ENCODE peak calls at places on chromosomes 11 and 22, in eight cellular contexts. H is heart right ventricle; N is fibroblast of lung; A is WERI-Rb-1; X is heart left ventricle; B is coronary artery; R is CD8-positive, alpha-beta T cell; G is PC-9. F is an unnamed sample.

GRCh38 chr11:134663506-134664313 is 251.7 kb upstream of the B3GAT1 start:
- DNase-seq in H (peak; percentile 2), N (no peak), A (no peak), X (no peak), B (peak; percentile 59), R (no peak), G (no peak), F (no peak)

GRCh38 chr11:69799582-69799981 is 19.6 kb downstream of the FGF3 start:
- DNase-seq in H (no peak), N (peak; percentile 22), A (peak; percentile 43), X (no peak), B (no peak), R (no peak), G (peak; percentile 30), F (no peak)

GRCh38 chr11:63535734-63536133 is 874 bp upstream of the PLAAT4 start:
- DNase-seq in H (no peak), N (no peak), A (no peak), X (no peak), B (no peak), R (no peak), G (no peak), F (no peak)

GRCh38 chr11:129853508-129854228 is 38.0 kb downstream of the TMEM45B start:
- DNase-seq in H (peak; percentile 17), N (peak; percentile 56), A (no peak), X (no peak), B (no peak), R (peak; percentile 72), G (peak; percentile 88), F (peak; percentile 82)

GRCh38 chr11:67266424-67267187 is at the start of gene GRK2:
- DNase-seq in H (no peak), N (no peak), A (no peak), X (peak; percentile 66), B (peak; percentile 75), R (no peak), G (peak; percentile 40), F (no peak)

GRCh38 chr11:84501750-84502149 is 1125.4 kb downstream of the DLG2 start:
- DNase-seq in H (no peak), N (no peak), A (no peak), X (no peak), B (no peak), R (no peak), G (no peak), F (no peak)

GRCh38 chr11:109641549-109641948 is 219.6 kb downstream of the C11orf87 start:
- DNase-seq in H (peak; percentile 8), N (peak; percentile 1), A (no peak), X (no peak), B (no peak), R (no peak), G (peak; percentile 7), F (peak; percentile 3)

GRCh38 chr11:2304156-2305139 is 2.6 kb downstream of the TSPAN32 start:
- DNase-seq in H (no peak), N (no peak), A (peak; percentile 4), X (no peak), B (peak; percentile 73), R (no peak), G (no peak), F (no peak)

GRCh38 chr11:65290448-65291165 is 24.1 kb upstream of the CDC42EP2 start:
- DNase-seq in H (peak; percentile 95), N (peak; percentile 100), A (no peak), X (peak; percentile 96), B (peak; percentile 92), R (no peak), G (peak; percentile 32), F (no peak)

GRCh38 chr11:94585375-94585774 is 18.2 kb downstream of the PIWIL4 start:
- DNase-seq in H (no peak), N (no peak), A (no peak), X (no peak), B (no peak), R (no peak), G (no peak), F (no peak)

GRCh38 chr11:33778682-33779081 is 4.4 kb upstream of the FBXO3 start:
- DNase-seq in H (no peak), N (peak; percentile 80), A (peak; percentile 67), X (no peak), B (no peak), R (no peak), G (no peak), F (no peak)

GRCh38 chr11:131064373-131064991 is 148.2 kb upstream of the SNX19 start:
- DNase-seq in H (peak; percentile 31), N (peak; percentile 69), A (peak; percentile 77), X (peak; percentile 49), B (no peak), R (no peak), G (peak; percentile 39), F (no peak)

GRCh38 chr22:37488337-37489135 is 2.4 kb upstream of the MFNG start:
- DNase-seq in H (no peak), N (no peak), A (no peak), X (no peak), B (no peak), R (no peak), G (no peak), F (no peak)

GRCh38 chr11:100932474-100933100 is 197.0 kb downstream of the PGR start:
- DNase-seq in H (no peak), N (peak; percentile 62), A (no peak), X (no peak), B (no peak), R (no peak), G (no peak), F (no peak)

GRCh38 chr22:46287873-46288751 is 8.6 kb upstream of the GTSE1 start:
- DNase-seq in H (no peak), N (no peak), A (no peak), X (peak; percentile 63), B (no peak), R (peak; percentile 23), G (no peak), F (no peak)

GRCh38 chr11:106061936-106062591 is 15.1 kb downstream of the KBTBD3 start:
- DNase-seq in H (no peak), N (no peak), A (no peak), X (no peak), B (no peak), R (no peak), G (no peak), F (no peak)

GRCh38 chr11:102429691-102430090 is 22.9 kb downstream of the TMEM123 start:
- DNase-seq in H (no peak), N (no peak), A (no peak), X (no peak), B (no peak), R (no peak), G (no peak), F (no peak)

GRCh38 chr11:128523616-128524015 is 63.7 kb downstream of the ETS1 start:
- DNase-seq in H (no peak), N (peak; percentile 40), A (no peak), X (no peak), B (no peak), R (no peak), G (no peak), F (no peak)
- H3K27ac ChIP-seq in H (peak overlapping the region; percentile 99), N (peak overlapping the region; percentile 99), A (no peak overlapping the region), X (peak overlapping the region; percentile 97), B (peak overlapping the region; percentile 94), R (peak overlapping the region; percentile 91), G (peak overlapping the region; percentile 89), F (peak overlapping the region; percentile 99)

DNA sequence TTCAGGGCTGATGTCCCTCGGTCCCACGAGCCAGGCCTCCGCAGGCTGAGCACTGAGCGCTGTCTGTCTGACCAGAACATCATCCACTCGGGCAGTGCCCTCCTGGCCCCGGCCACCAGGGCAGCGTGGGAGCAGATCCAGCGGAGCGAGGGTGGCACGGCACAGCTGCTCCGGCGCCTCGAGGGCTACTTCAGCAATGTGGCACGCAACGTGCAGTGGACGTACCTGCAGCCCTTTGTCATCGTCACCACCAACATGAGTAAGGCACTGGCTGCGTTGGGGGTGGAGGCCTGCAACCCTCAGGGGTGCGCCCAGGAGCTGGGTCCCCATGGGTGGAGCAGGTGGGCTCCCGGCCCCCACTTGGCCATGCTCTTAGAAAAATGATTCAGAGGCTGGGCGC is 49.7 kb upstream of the PRODH start:
- DNase-seq in H (no peak), N (no peak), A (no peak), X (no peak), B (peak; percentile 55), R (no peak), G (no peak), F (no peak)
- H3K27ac ChIP-seq in H (no peak overlapping the region), N (no peak overlapping the region), A (no peak overlapping the region), X (no peak overlapping the region), B (no peak overlapping the region), R (no peak overlapping the region), G (no peak overlapping the region), F (no peak overlapping the region)

DNA sequence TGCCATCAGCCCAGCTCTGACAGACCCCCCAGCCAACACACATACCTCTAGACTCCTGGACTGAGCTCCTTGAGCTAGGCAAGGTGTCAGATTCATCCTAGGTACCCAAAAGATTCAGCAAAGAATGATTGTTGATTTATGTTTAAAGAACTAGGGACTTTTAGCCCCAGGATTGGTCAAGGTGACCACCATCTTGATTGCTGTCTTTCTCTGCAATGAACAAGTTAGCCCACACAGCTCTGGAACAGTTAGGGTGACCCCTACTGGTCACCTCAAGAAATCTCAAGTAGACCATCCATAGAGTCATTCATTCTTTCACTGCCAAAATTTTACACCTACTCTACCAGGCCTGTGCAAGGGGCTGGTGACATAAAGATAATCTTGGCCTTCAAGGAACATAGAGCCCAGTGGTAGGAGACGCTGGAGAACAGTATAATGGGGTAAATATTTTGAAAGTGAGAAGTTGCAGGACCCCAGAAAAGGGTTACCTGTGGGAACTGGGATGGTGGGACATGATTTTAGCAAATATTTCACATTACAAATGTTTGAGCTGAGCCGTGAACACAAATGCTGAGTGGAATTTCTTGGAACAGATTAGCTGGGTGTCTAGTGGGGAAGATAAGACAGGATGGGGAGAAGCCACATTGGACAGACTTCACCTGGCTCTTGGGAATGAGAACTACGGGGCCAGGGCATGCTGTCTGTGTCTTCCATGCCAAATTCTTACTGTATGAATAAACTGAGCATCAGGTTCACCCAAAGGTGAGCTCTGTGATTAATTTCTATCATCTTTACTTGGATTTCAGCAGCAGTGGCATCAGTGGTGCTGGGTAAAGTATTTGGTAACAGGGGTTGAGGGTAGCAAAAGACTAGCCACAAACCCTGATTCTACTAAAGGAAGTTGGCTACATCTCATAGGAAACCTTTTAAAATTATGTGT is 39.1 kb downstream of the IRAG1 start:
- DNase-seq in H (no peak), N (peak; percentile 84), A (peak; percentile 29), X (no peak), B (no peak), R (peak; percentile 17), G (no peak), F (no peak)
- H3K27ac ChIP-seq in H (peak overlapping the region; percentile 42), N (no peak overlapping the region), A (no peak overlapping the region), X (peak overlapping the region; percentile 58), B (peak overlapping the region; percentile 86), R (no peak overlapping the region), G (peak overlapping the region; percentile 62), F (peak overlapping the region; percentile 28)

GRCh38 chr22:50271519-50271970 is 1.4 kb upstream of the MAPK11 start:
- DNase-seq in H (peak; percentile 67), N (peak; percentile 43), A (peak; percentile 86), X (peak; percentile 77), B (no peak), R (peak; percentile 50), G (peak; percentile 73), F (no peak)
- H3K27ac ChIP-seq in H (peak overlapping the region; percentile 82), N (no peak overlapping the region), A (peak overlapping the region; percentile 87), X (peak overlapping the region; percentile 85), B (no peak overlapping the region), R (no peak overlapping the region), G (no peak overlapping the region), F (no peak overlapping the region)

F was measured in epithelial cell of prostate.